ENCODE peak calls at places on chromosomes 7 and 10, in ten cellular contexts. R is tibial nerve; S is AG09309; E is HFFc6; V is stimulated activated CD8-positive, alpha-beta memory T cell treated with anti-CD3 and anti-CD28 coated beads, Interleukin-12 subunit alpha, Interleukin-12 subunit beta, amount 100 ng/mL, for 1 hour; N is bronchial epithelial cell; O is HuH-7.5; H is LoVo; C is dorsolateral prefrontal cortex; A is RCC 7860. B is an unnamed sample.

GRCh38 chr7:155962191-155962967 is 150.1 kb upstream of the SHH start:
- DNase-seq in R (no peak), S (no peak), E (no peak), V (no peak), N (peak; percentile 93), O (no peak), H (peak; percentile 92), C (no peak), A (peak; percentile 99), B (no peak)

GRCh38 chr10:35884657-35885071 is 242.6 kb upstream of the FZD8 start:
- DNase-seq in R (no peak), S (no peak), E (no peak), V (no peak), N (no peak), O (no peak), H (no peak), C (no peak), A (no peak), B (no peak)

GRCh38 chr10:43845121-43845520 is 196.4 kb upstream of the ZNF32 start:
- DNase-seq in R (no peak), S (no peak), E (no peak), V (no peak), N (no peak), O (no peak), H (no peak), C (no peak), A (no peak), B (no peak)

GRCh38 chr10:35421553-35422178 is 85.4 kb downstream of the CCNY start:
- DNase-seq in R (peak; percentile 26), S (no peak), E (peak; percentile 92), V (no peak), N (peak; percentile 86), O (no peak), H (peak; percentile 46), C (no peak), A (peak; percentile 81), B (peak; percentile 73)

GRCh38 chr10:133396035-133396624 is 2.2 kb downstream of the MTG1 start:
- DNase-seq in R (no peak), S (no peak), E (no peak), V (no peak), N (peak; percentile 27), O (no peak), H (no peak), C (no peak), A (no peak), B (no peak)

GRCh38 chr7:54705436-54705835 is 53.6 kb downstream of the SEC61G start:
- DNase-seq in R (no peak), S (peak; percentile 23), E (peak; percentile 36), V (no peak), N (peak; percentile 90), O (no peak), H (peak; percentile 90), C (no peak), A (peak; percentile 88), B (peak; percentile 40)

GRCh38 chr7:66921396-66921917 is 432 bp downstream of the TMEM248 start:
- DNase-seq in R (peak; percentile 9), S (no peak), E (peak; percentile 49), V (no peak), N (peak; percentile 23), O (peak; percentile 52), H (peak; percentile 18), C (peak; percentile 25), A (no peak), B (peak; percentile 31)

GRCh38 chr7:2947381-2947780 is 96.3 kb downstream of the CARD11 start:
- DNase-seq in R (no peak), S (no peak), E (no peak), V (no peak), N (no peak), O (no peak), H (no peak), C (no peak), A (no peak), B (no peak)

GRCh38 chr10:26437637-26438461 is at the start of gene APBB1IP:
- DNase-seq in R (peak; percentile 55), S (peak; percentile 53), E (peak; percentile 33), V (no peak), N (peak; percentile 1), O (no peak), H (no peak), C (peak; percentile 4), A (peak; percentile 53), B (peak; percentile 95)

GRCh38 chr7:38463277-38464224 is 167.6 kb downstream of the AMPH start:
- DNase-seq in R (peak; percentile 52), S (peak; percentile 28), E (no peak), V (peak; percentile 67), N (peak; percentile 26), O (no peak), H (peak; percentile 14), C (no peak), A (peak; percentile 47), B (peak; percentile 1)

GRCh38 chr10:78433722-78434535 is 400.3 kb downstream of the RPS24 start:
- DNase-seq in R (peak; percentile 29), S (no peak), E (no peak), V (no peak), N (no peak), O (no peak), H (no peak), C (peak; percentile 93), A (no peak), B (no peak)

GRCh38 chr7:26100940-26101339 is 51.1 kb upstream of the NFE2L3 start:
- DNase-seq in R (peak; percentile 22), S (no peak), E (no peak), V (no peak), N (no peak), O (no peak), H (no peak), C (no peak), A (no peak), B (no peak)

GRCh38 chr7:39754326-39755120 is 131.2 kb downstream of the RALA start:
- DNase-seq in R (no peak), S (no peak), E (peak; percentile 75), V (no peak), N (peak; percentile 26), O (peak; percentile 45), H (no peak), C (no peak), A (peak; percentile 87), B (no peak)

GRCh38 chr10:30980951-30981616 is 50.6 kb downstream of the ZNF438 start:
- DNase-seq in R (peak; percentile 83), S (no peak), E (peak; percentile 60), V (no peak), N (peak; percentile 81), O (no peak), H (peak; percentile 0), C (no peak), A (no peak), B (no peak)

GRCh38 chr7:54728411-54728810 is 30.6 kb downstream of the SEC61G start:
- DNase-seq in R (no peak), S (no peak), E (no peak), V (no peak), N (no peak), O (no peak), H (no peak), C (no peak), A (no peak), B (no peak)

GRCh38 chr7:157801109-157801508 is 464.3 kb downstream of the DNAJB6 start:
- DNase-seq in R (no peak), S (no peak), E (no peak), V (no peak), N (no peak), O (no peak), H (no peak), C (no peak), A (no peak), B (no peak)

GRCh38 chr7:150778738-150779301 is 21.3 kb downstream of the TMEM176B start:
- DNase-seq in R (peak; percentile 90), S (peak; percentile 20), E (peak; percentile 38), V (peak; percentile 63), N (peak; percentile 55), O (peak; percentile 45), H (peak; percentile 87), C (peak; percentile 78), A (peak; percentile 67), B (peak; percentile 98)